ENCODE peak calls at places on chromosomes 3 and 15, in five cellular contexts. D is iPS DF 6.9, X is PC-3, F is GM23338, H is H9. G is an unnamed sample.

GRCh38 chr15:40793216-40793989 is 13.5 kb upstream of the ZFYVE19 start:
- DNase-seq in D (no peak), X (peak; percentile 98), F (no peak), H (no peak), G (peak; percentile 72)

GRCh38 chr15:91385301-91385700 is 285.2 kb downstream of the SV2B start:
- DNase-seq in D (no peak), X (peak; percentile 59), F (no peak), H (no peak), G (peak; percentile 67)

GRCh38 chr3:65894126-65894525 is 144.6 kb downstream of the MAGI1 start:
- DNase-seq in D (no peak), X (no peak), F (no peak), H (no peak), G (no peak)

GRCh38 chr3:47824541-47825473 is 21.9 kb downstream of the DHX30 start:
- DNase-seq in D (peak; percentile 76), X (peak; percentile 89), F (peak; percentile 93), H (peak; percentile 90), G (peak; percentile 89)

GRCh38 chr3:134315286-134316106 is 58.8 kb downstream of the AMOTL2 start:
- DNase-seq in D (no peak), X (peak; percentile 18), F (peak; percentile 61), H (peak; percentile 39), G (no peak)

GRCh38 chr3:176650478-176650877 is 546.8 kb downstream of the TBL1XR1 start:
- DNase-seq in D (no peak), X (peak; percentile 23), F (no peak), H (no peak), G (peak; percentile 8)

GRCh38 chr3:58973796-58974195 is 76.0 kb downstream of the CFAP20DC start:
- DNase-seq in D (no peak), X (no peak), F (no peak), H (no peak), G (no peak)

GRCh38 chr3:172464306-172464705 is 16.1 kb upstream of the GHSR start:
- DNase-seq in D (no peak), X (no peak), F (no peak), H (no peak), G (no peak)

GRCh38 chr3:141828487-141829284 is 47.8 kb upstream of the ATP1B3 start:
- DNase-seq in D (no peak), X (peak; percentile 57), F (no peak), H (peak; percentile 31), G (peak; percentile 88)

GRCh38 chr3:68773401-68773800 is 158.9 kb downstream of the TAFA4 start:
- DNase-seq in D (no peak), X (no peak), F (no peak), H (no peak), G (no peak)

GRCh38 chr3:68779261-68779660 is 153.1 kb downstream of the TAFA4 start:
- DNase-seq in D (no peak), X (no peak), F (no peak), H (no peak), G (no peak)
- H3K27ac ChIP-seq in D (no peak overlapping the region), X (no peak overlapping the region), F (no peak overlapping the region), H (no peak overlapping the region), G (no peak overlapping the region)

DNA sequence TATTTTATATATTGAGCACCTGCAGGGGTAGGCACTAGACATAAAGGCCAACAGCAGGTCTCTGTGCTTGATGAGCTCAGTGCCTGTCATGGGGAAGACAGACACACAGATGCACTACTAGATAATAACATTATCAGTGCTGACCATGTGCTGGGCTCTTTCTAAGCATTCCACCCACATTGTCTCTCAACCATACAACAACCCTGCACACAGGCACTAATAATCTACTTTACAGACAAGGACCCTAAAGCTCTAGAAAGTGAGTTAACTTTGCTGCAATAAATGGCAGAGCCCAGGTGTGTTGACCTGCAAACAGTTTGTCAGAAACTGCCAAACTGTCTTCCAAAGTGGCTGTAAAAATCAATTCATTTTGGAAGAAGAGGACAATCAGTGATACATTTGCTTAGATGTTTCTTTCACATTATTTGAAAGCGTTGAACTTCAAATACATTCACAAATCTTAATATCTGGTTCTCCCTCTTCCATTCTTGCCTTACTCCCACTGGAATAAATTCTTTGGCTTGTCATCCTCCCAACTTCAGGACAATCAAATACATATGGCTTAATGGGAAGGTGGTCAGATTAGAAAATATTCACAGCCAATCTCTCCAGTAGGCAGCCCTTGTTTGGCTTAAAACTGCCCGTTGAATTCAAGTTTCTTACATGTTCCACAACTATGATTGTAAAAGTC is 11.0 kb upstream of the PP2D1 start:
- DNase-seq in D (no peak), X (no peak), F (no peak), H (no peak), G (no peak)
- H3K27ac ChIP-seq in D (no peak overlapping the region), X (no peak overlapping the region), F (no peak overlapping the region), H (no peak overlapping the region), G (no peak overlapping the region)

GRCh38 chr3:71312461-71312860 is 271.1 kb downstream of the FOXP1 start:
- DNase-seq in D (no peak), X (no peak), F (no peak), H (no peak), G (no peak)

GRCh38 chr3:71311320-71312046 is 272.0 kb downstream of the FOXP1 start:
- DNase-seq in D (no peak), X (peak; percentile 17), F (no peak), H (no peak), G (no peak)

GRCh38 chr3:71309342-71309741 is 274.2 kb downstream of the FOXP1 start:
- DNase-seq in D (no peak), X (no peak), F (no peak), H (no peak), G (no peak)

GRCh38 chr3:71309886-71310285 is 273.6 kb downstream of the FOXP1 start:
- DNase-seq in D (no peak), X (no peak), F (no peak), H (no peak), G (no peak)

DNA sequence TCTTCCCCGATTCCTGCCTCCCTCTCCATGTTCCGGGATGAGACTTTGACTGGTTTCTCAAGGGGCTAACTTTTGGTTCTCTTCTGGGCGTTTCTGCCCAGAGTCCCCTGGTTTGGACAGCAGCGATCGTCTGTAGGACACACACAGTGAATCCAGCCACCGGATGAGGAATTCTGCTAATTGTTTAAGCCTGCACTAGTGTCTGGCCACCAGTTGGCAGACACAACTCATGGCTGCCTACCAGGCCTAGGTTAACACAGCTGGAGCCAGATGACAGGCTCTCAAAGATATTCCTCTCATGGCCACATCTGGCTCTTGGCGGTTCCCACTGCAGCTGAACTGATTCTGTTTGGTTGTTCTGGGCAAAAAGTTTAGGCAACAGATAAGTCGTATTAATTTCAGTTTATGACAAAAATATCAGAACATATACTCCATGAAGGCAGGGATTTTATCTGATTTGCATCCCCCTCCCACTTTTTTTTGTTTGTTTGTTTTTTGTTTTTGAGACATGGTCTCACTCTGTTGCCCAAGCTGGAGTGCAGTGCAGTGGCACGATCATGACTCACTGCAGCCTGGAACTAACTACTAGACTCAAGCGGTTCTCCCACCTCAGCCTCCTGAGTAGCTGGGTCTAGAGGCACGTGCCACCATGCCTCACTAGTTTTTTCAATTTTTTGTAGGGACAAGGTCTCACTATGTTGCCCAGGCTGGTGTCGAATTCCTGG is 272.8 kb downstream of the FOXP1 start:
- DNase-seq in D (no peak), X (no peak), F (peak; percentile 13), H (no peak), G (no peak)
- H3K27ac ChIP-seq in D (no peak overlapping the region), X (no peak overlapping the region), F (no peak overlapping the region), H (no peak overlapping the region), G (peak overlapping the region; percentile 11)

GRCh38 chr3:124741027-124741426 is 10.8 kb downstream of the UMPS start:
- DNase-seq in D (no peak), X (peak; percentile 13), F (no peak), H (no peak), G (peak; percentile 87)

GRCh38 chr3:124745092-124745491 is 14.8 kb downstream of the UMPS start:
- DNase-seq in D (no peak), X (no peak), F (no peak), H (no peak), G (no peak)

GRCh38 chr3:124747111-124747981 is 17.1 kb downstream of the UMPS start:
- DNase-seq in D (no peak), X (no peak), F (no peak), H (no peak), G (no peak)

GRCh38 chr3:124748560-124749198 is 18.4 kb downstream of the UMPS start:
- DNase-seq in D (no peak), X (no peak), F (no peak), H (no peak), G (no peak)

DNA sequence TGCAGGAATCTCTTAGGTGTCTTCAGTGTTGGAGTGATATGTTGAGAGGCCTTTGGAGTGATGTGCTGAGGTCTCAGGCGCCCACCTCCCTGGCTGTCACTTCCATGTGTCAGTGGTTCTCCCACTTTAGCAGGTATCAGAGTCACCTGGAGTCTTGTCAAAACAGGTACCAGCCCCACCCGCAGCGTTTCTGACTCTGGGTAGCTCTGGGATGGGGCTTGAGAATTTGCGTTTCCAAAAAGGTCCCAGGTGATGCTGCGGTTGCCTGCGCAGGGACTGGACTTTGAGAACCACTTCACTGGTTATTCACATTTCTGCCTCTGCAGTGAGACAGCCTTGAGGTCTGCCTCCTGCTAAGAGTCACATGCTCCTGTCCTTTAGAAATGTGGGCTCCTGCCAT is 15.5 kb downstream of the UMPS start:
- DNase-seq in D (no peak), X (no peak), F (no peak), H (no peak), G (no peak)
- H3K27ac ChIP-seq in D (no peak overlapping the region), X (no peak overlapping the region), F (peak overlapping the region; percentile 45), H (no peak overlapping the region), G (peak overlapping the region; percentile 59)

GRCh38 chr3:32839714-32840085 is 21.9 kb downstream of the TRIM71 start:
- DNase-seq in D (no peak), X (no peak), F (no peak), H (no peak), G (no peak)

GRCh38 chr3:32841875-32842505 is 24.2 kb downstream of the TRIM71 start:
- DNase-seq in D (no peak), X (peak; percentile 84), F (no peak), H (no peak), G (no peak)

GRCh38 chr3:32840086-32840841 is 22.5 kb downstream of the TRIM71 start:
- DNase-seq in D (no peak), X (no peak), F (peak; percentile 92), H (peak; percentile 74), G (no peak)

GRCh38 chr3:32842531-32842931 is 24.7 kb downstream of the TRIM71 start:
- DNase-seq in D (no peak), X (peak; percentile 11), F (no peak), H (no peak), G (no peak)

DNA sequence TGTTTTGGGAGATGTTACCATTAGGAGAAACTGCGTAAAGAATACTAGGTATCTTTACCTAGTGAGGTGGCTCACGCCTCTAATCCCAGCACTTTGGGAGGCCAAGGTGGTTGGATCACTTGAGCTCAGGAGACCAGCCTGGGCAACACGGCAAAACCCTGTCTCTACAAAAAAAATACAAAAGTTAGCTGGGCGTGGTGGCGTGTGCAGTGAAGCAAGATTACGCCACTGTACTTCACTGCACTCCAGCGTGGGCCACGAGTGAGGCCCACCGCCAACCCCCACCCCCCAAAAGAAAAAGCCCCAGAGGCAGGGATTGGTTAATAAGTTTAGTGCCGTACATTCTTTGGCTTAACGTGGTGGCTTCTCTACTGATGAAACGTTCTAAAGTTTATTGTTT is 23.5 kb downstream of the TRIM71 start:
- DNase-seq in D (no peak), X (no peak), F (no peak), H (no peak), G (no peak)
- H3K27ac ChIP-seq in D (no peak overlapping the region), X (peak overlapping the region; percentile 91), F (peak overlapping the region; percentile 91), H (no peak overlapping the region), G (no peak overlapping the region)